ENCODE peak calls at places on chromosomes 11 and 22, in nine cellular contexts. U, J, Q, D, R, S, K, P and E are unnamed samples.

GRCh38 chr11:130817608-130817944 is 98.7 kb downstream of the SNX19 start:
- DNase-seq in U (no peak), J (peak; percentile 60), Q (no peak), D (no peak), R (no peak), S (no peak), K (no peak), P (no peak), E (no peak)

GRCh38 chr11:111514216-111515031 is at the start of gene HOATZ:
- DNase-seq in U (peak; percentile 19), J (peak; percentile 23), Q (no peak), D (peak; percentile 54), R (no peak), S (peak; percentile 11), K (no peak), P (no peak), E (no peak)

GRCh38 chr22:47022475-47022874 is 260.0 kb downstream of the TBC1D22A start:
- DNase-seq in U (no peak), J (no peak), Q (no peak), D (no peak), R (no peak), S (no peak), K (no peak), P (no peak), E (no peak)

GRCh38 chr11:43905788-43906187 is 25.2 kb downstream of the ALKBH3 start:
- DNase-seq in U (peak; percentile 49), J (no peak), Q (no peak), D (no peak), R (no peak), S (no peak), K (no peak), P (no peak), E (no peak)

GRCh38 chr11:110131386-110132123 is 38.4 kb downstream of the ZC3H12C start:
- DNase-seq in U (no peak), J (no peak), Q (no peak), D (no peak), R (no peak), S (no peak), K (no peak), P (no peak), E (no peak)

GRCh38 chr11:110755961-110756360 is 43.7 kb upstream of the ARHGAP20 start:
- DNase-seq in U (no peak), J (no peak), Q (no peak), D (no peak), R (no peak), S (no peak), K (no peak), P (no peak), E (no peak)

GRCh38 chr11:33830903-33831648 is 56.8 kb upstream of the FBXO3 start:
- DNase-seq in U (no peak), J (no peak), Q (no peak), D (no peak), R (no peak), S (no peak), K (no peak), P (no peak), E (no peak)

GRCh38 chr11:106092446-106092845 is 15.0 kb downstream of the AASDHPPT start:
- DNase-seq in U (no peak), J (no peak), Q (no peak), D (no peak), R (no peak), S (no peak), K (no peak), P (no peak), E (no peak)

GRCh38 chr11:121225402-121225801 is 67.2 kb upstream of the SC5D start:
- DNase-seq in U (no peak), J (no peak), Q (no peak), D (no peak), R (no peak), S (no peak), K (no peak), P (no peak), E (no peak)

GRCh38 chr11:111936045-111936400 is 1.1 kb upstream of the DIXDC1 start:
- DNase-seq in U (no peak), J (no peak), Q (no peak), D (no peak), R (no peak), S (no peak), K (no peak), P (no peak), E (no peak)

GRCh38 chr11:71252434-71252781 is at the start of gene SHANK2:
- DNase-seq in U (no peak), J (peak; percentile 83), Q (no peak), D (peak; percentile 30), R (no peak), S (no peak), K (no peak), P (no peak), E (peak; percentile 77)

GRCh38 chr11:132424433-132424832 is 1054.0 kb downstream of the NTM start:
- DNase-seq in U (no peak), J (no peak), Q (no peak), D (no peak), R (no peak), S (no peak), K (no peak), P (no peak), E (no peak)

GRCh38 chr11:129277216-129277838 is 85.2 kb upstream of the ARHGAP32 start:
- DNase-seq in U (no peak), J (peak; percentile 28), Q (no peak), D (peak; percentile 33), R (no peak), S (no peak), K (no peak), P (no peak), E (no peak)

GRCh38 chr11:62336949-62337681 is at the start of gene ASRGL1:
- DNase-seq in U (peak; percentile 90), J (peak; percentile 91), Q (peak; percentile 96), D (peak; percentile 82), R (peak; percentile 94), S (peak; percentile 88), K (peak; percentile 65), P (peak; percentile 13), E (peak; percentile 98)

GRCh38 chr22:45429921-45430775 is 16.7 kb downstream of the RIBC2 start:
- DNase-seq in U (no peak), J (peak; percentile 4), Q (peak; percentile 66), D (no peak), R (no peak), S (no peak), K (no peak), P (no peak), E (no peak)

GRCh38 chr22:17575681-17576080 is 12.4 kb downstream of the SLC25A18 start:
- DNase-seq in U (no peak), J (no peak), Q (no peak), D (no peak), R (no peak), S (no peak), K (no peak), P (no peak), E (no peak)

DNA sequence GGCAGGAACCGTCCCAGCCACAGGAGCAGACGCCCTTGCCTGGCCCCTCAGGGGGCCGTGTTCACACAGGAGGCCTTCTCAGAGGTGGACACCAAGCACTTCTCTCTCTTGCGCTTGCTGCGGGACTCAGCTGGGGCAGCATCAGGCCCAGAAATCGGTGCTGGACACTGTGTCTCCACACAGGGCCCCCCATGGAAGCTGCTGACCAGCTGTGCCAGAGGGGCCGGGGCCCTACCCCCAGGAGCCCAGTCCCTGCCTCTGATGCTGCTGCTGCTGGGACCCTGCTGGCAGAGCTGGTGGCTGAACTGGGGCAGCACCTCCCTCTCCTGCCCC is 4.0 kb downstream of the PLXNB2 start:
- DNase-seq in U (no peak), J (no peak), Q (no peak), D (no peak), R (no peak), S (no peak), K (no peak), P (no peak), E (no peak)
- H3K27ac ChIP-seq in U (peak overlapping the region; percentile 88), J (peak overlapping the region; percentile 98), Q (peak overlapping the region; percentile 78), D (peak overlapping the region; percentile 84), R (peak overlapping the region; percentile 93), S (peak overlapping the region; percentile 71), K (no peak overlapping the region), P (peak overlapping the region; percentile 86), E (peak overlapping the region; percentile 79)

GRCh38 chr22:29954203-29954855 is 71.4 kb downstream of the MTMR3 start:
- DNase-seq in U (no peak), J (no peak), Q (no peak), D (no peak), R (no peak), S (no peak), K (no peak), P (no peak), E (no peak)

GRCh38 chr22:29958170-29958569 is 75.2 kb downstream of the MTMR3 start:
- DNase-seq in U (no peak), J (no peak), Q (no peak), D (no peak), R (no peak), S (no peak), K (no peak), P (no peak), E (no peak)

GRCh38 chr22:29951675-29952413 is 68.9 kb downstream of the MTMR3 start:
- DNase-seq in U (no peak), J (no peak), Q (no peak), D (no peak), R (no peak), S (no peak), K (no peak), P (no peak), E (no peak)

DNA sequence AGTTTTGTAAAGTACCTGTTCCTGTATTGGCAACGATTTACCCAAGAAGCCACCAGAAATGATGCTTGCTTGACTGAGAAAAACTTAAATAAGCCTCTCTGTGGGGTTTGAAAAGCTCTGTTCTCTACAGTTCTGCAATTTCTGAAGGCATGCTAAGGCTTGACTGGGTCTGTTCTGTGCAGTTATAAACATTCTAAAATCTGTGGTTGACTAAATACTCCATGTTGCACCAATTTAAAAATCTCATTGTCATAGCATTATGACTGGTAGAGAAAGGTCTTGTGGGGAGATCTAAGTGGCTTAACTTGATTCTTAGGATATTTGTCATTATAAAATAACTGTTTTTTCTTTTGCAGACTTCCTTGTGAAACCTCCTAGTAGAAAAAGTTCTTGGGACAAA is 73.7 kb downstream of the MTMR3 start:
- DNase-seq in U (no peak), J (no peak), Q (no peak), D (no peak), R (no peak), S (no peak), K (no peak), P (no peak), E (no peak)
- H3K27me3 ChIP-seq in U (no peaks in the 10 kb centered on the region), J (no peaks in the 10 kb centered on the region), Q (no peaks in the 10 kb centered on the region), D (no peaks in the 10 kb centered on the region), R (no peaks in the 10 kb centered on the region), S (no peaks in the 10 kb centered on the region), K (no peaks in the 10 kb centered on the region), P (no peaks in the 10 kb centered on the region), E (no peaks in the 10 kb centered on the region)

GRCh38 chr11:12841946-12842630 is 167.0 kb upstream of the RASSF10 start:
- DNase-seq in U (no peak), J (peak; percentile 70), Q (no peak), D (no peak), R (no peak), S (no peak), K (no peak), P (no peak), E (peak; percentile 44)
- H3K4me1 ChIP-seq in U (peaks cover 48% of the 10 kb centered on the region), J (peaks cover 62% of the 10 kb centered on the region), Q (peaks cover 23% of the 10 kb centered on the region), D (peaks cover 68% of the 10 kb centered on the region), R (peaks cover 69% of the 10 kb centered on the region), S (peaks cover 18% of the 10 kb centered on the region), K (no peaks in the 10 kb centered on the region), P (no peaks in the 10 kb centered on the region), E (peaks cover 3% of the 10 kb centered on the region)

DNA sequence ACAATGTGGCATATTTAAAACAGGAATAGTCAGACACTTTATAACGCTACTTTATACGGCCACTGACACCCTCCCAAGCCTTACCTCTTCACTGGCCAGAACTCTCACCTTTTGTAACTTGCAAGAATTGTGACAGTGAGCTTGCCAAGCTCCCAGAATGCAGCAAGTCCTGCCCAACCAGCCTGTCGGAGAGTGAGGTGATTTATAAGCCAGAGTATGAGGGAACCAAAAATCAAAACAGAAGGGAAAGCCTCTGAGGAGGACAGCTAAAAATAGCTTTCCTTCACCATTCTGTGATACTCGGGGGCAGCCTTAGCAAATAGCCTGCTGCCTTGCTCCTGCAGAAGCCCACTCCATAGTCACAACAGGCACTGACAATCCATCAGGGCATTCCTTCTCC is 229.7 kb downstream of the FAM76B start:
- DNase-seq in U (no peak), J (no peak), Q (no peak), D (no peak), R (no peak), S (no peak), K (no peak), P (peak; percentile 24), E (peak; percentile 13)
- H3K27ac ChIP-seq in U (no peak overlapping the region), J (peak overlapping the region; percentile 23), Q (no peak overlapping the region), D (no peak overlapping the region), R (peak overlapping the region; percentile 64), S (no peak overlapping the region), K (no peak overlapping the region), P (peak overlapping the region; percentile 54), E (no peak overlapping the region)